ENCODE peak calls at places on chromosomes 2 and 18, in nine cellular contexts. M is upper lobe of left lung, T is SK-N-SH, U is GM23338, L is OCI-LY7, O is adrenal gland, E is GM23248, B is aorta, W is IMR-90. J is an unnamed sample. For H3K36me3, the result is how much of the 10 kb centered on the place peaks cover.

GRCh38 chr2:10331702-10332401 is 29.1 kb downstream of the HPCAL1 start:
- DNase-seq in L (peak), O (no peak), B (peak), T (no peak), E (no peak), M (no peak), U (no peak), W (no peak), J (no peak)

GRCh38 chr2:129923265-129924141 is 56.0 kb upstream of the RAB6C start:
- DNase-seq in T (peak), O (peak), M (peak), E (peak), L (peak), W (peak), B (no peak), U (peak), J (peak)

GRCh38 chr2:11121099-11121822 is 34.0 kb upstream of the SLC66A3 start:
- DNase-seq in O (no peak), L (no peak), U (peak), T (no peak), B (no peak), M (no peak), W (peak), E (peak), J (peak)

GRCh38 chr2:63698825-63699548 is 110.2 kb downstream of the MDH1 start:
- DNase-seq in M (no peak), T (peak), E (peak), B (no peak), O (peak), W (peak), L (peak), U (peak), J (peak)

GRCh38 chr2:95333888-95334338 is 36.8 kb downstream of the KCNIP3 start:
- DNase-seq in O (peak), B (peak), W (peak), M (no peak), L (no peak), T (no peak), U (no peak), E (peak), J (no peak)

GRCh38 chr2:186848873-186849578 is at the start of gene ZSWIM2:
- DNase-seq in B (peak), O (peak), T (peak), M (peak), E (peak), U (peak), W (peak), L (no peak), J (peak)

GRCh38 chr2:43424262-43425207 is 171.3 kb downstream of the THADA start:
- DNase-seq in W (no peak), O (no peak), M (no peak), T (no peak), L (no peak), E (no peak), B (no peak), U (no peak), J (no peak)

GRCh38 chr2:226048625-226049024 is 649.1 kb downstream of the NYAP2 start:
- DNase-seq in U (peak), T (no peak), E (peak), W (peak), O (no peak), B (no peak), M (no peak), L (no peak), J (no peak)

GRCh38 chr2:168552450-168552856 is 96.4 kb downstream of the CERS6 start:
- DNase-seq in B (no peak), O (no peak), W (no peak), U (peak), M (no peak), T (no peak), E (no peak), L (peak), J (peak)

GRCh38 chr2:190858817-190859216 is 21.8 kb upstream of the GLS start:
- DNase-seq in B (no peak), W (peak), E (peak), O (no peak), T (no peak), U (no peak), M (no peak), L (no peak), J (no peak)

GRCh38 chr2:1976725-1977416 is 232.6 kb upstream of the PXDN start:
- DNase-seq in L (no peak), M (no peak), E (peak), W (no peak), U (no peak), T (no peak), B (no peak), O (no peak), J (no peak)

GRCh38 chr2:218003994-218004419 is 1.2 kb upstream of the TNS1 start:
- DNase-seq in O (peak), E (peak), L (no peak), U (no peak), M (no peak), T (peak), B (peak), W (peak), J (no peak)

GRCh38 chr2:152221870-152222269 is 46.3 kb upstream of the STAM2 start:
- DNase-seq in T (no peak), O (no peak), L (no peak), M (no peak), E (peak), B (no peak), W (peak), U (no peak), J (no peak)

GRCh38 chr2:24473613-24474012 is 17.4 kb upstream of the NCOA1 start:
- DNase-seq in M (no peak), E (no peak), W (no peak), O (peak), B (no peak), U (no peak), T (no peak), L (no peak), J (no peak)

GRCh38 chr2:111897924-111898702 is at the start of gene MERTK:
- DNase-seq in B (peak), O (peak), E (peak), W (peak), U (peak), L (no peak), T (peak), M (peak), J (peak)

GRCh38 chr2:177239934-177240600 is 24.5 kb downstream of the NFE2L2 start:
- DNase-seq in L (peak), M (no peak), E (peak), O (peak), B (no peak), U (no peak), W (peak), T (no peak), J (no peak)

GRCh38 chr2:220432645-220433044 is 805.2 kb downstream of the SLC4A3 start:
- DNase-seq in U (no peak), E (no peak), T (no peak), L (no peak), M (no peak), B (no peak), O (no peak), W (no peak), J (no peak)

GRCh38 chr2:218839430-218839829 is 7.8 kb upstream of the PRKAG3 start:
- DNase-seq in T (no peak), W (peak), E (peak), O (no peak), M (no peak), B (no peak), U (no peak), L (no peak), J (no peak)

GRCh38 chr2:1248187-1248586 is 165.1 kb upstream of the TPO start:
- DNase-seq in T (peak), W (no peak), E (no peak), U (no peak), L (no peak), B (no peak), M (no peak), O (no peak), J (no peak)

GRCh38 chr2:237392186-237392585 is 21.8 kb downstream of the COL6A3 start:
- DNase-seq in O (no peak), U (no peak), M (no peak), L (no peak), E (no peak), W (no peak), T (no peak), B (no peak), J (no peak)

GRCh38 chr2:215773728-215774127 is 239.6 kb downstream of the MREG start:
- DNase-seq in T (no peak), W (peak), L (no peak), U (no peak), B (no peak), O (no peak), E (peak), M (no peak), J (no peak)

GRCh38 chr2:190948671-190949070 is 65.3 kb downstream of the STAT1 start:
- DNase-seq in O (no peak), B (no peak), E (peak), W (peak), T (no peak), U (no peak), L (no peak), M (no peak), J (no peak)

GRCh38 chr18:62625019-62625418 is 90.3 kb upstream of the PHLPP1 start:
- DNase-seq in L (no peak), E (peak), W (no peak), T (no peak), B (no peak), O (no peak), U (no peak), M (no peak), J (no peak)

GRCh38 chr2:201930043-201930442 is 103.6 kb upstream of the FZD7 start:
- DNase-seq in B (no peak), L (no peak), E (no peak), U (no peak), O (no peak), W (no peak), M (no peak), T (no peak), J (peak)

GRCh38 chr2:30205456-30205855 is 25.9 kb upstream of the LBH start:
- DNase-seq in O (no peak), U (no peak), W (no peak), L (no peak), T (no peak), M (no peak), E (no peak), B (no peak), J (no peak)

GRCh38 chr18:54776282-54776977 is 51.8 kb upstream of the RAB27B start:
- DNase-seq in L (no peak), T (no peak), O (no peak), M (no peak), U (no peak), B (no peak), E (peak), W (peak), J (no peak)

GRCh38 chr2:86308984-86309695 is 28.3 kb downstream of the REEP1 start:
- DNase-seq in M (no peak), E (no peak), T (no peak), L (no peak), B (no peak), O (peak), W (no peak), U (no peak), J (no peak)
- H3K27ac ChIP-seq in M (no peak), E (no peak), T (no peak), L (no peak), B (no peak), O (no peak), W (no peak), U (no peak), J (no peak)

DNA sequence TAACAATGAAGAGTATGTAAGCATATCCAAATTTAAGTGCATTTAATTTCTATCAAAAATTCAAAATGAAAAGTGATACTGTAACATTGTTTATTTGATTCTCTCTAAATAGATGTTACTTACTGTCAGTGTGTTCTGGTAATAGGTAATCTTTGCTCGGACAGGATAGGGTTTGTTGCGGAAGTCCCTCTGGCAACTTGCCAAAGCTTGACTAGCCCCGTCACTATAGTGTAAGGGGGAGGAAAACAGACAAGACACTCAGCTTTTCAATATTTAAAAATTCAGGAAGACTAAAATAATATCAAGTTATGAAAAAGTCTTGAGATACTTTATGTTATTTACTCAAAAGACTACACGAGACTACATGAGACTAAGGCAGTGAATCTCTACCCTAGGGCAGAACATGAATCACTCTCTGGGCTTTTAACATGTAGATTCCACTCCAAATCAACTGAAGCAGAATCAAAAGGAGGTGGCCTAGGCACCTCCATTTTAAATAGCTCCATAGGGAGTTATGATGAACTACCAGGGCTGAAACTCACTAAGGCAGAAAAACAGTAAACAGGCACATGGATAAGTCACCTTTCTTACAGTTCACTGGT is 5.9 kb downstream of the LMAN1 start:
- DNase-seq in O (no peak), L (no peak), U (no peak), E (peak), M (no peak), B (no peak), T (peak), W (no peak), J (no peak)
- H3K36me3 ChIP-seq in O (under half), L (half or more), U (half or more), E (half or more), M (half or more), B (under half), T (half or more), W (under half), J (half or more)

DNA sequence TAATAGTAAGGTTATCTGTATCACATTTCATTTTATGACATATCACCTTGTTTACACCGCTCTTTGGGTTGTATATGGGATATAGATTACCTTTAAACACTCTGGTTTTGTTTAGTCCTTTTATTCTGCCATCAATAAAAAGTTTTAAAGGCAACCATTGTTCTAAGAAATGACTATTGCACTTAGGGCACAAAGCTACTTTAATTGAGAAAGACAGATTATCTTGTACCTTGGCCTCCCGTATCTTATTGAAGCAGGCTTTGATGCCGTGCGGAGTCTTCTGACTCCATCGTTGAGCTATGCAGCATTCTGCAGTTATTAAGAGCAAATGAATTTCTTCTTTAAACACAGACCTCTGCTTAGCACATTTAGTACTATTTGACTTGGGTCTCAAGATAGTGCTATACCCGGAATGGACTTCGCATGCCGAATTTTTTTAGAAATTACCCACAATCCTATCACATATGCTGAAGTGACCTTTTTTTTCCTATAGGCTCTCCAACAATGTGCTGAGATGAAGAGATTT is 16.7 kb downstream of the PKDCC start:
- DNase-seq in L (no peak), E (no peak), W (peak), U (no peak), O (no peak), B (no peak), M (no peak), T (no peak), J (no peak)
- H3K27ac ChIP-seq in L (no peak), E (no peak), W (peak), U (no peak), O (no peak), B (peak), M (peak), T (no peak), J (no peak)

DNA sequence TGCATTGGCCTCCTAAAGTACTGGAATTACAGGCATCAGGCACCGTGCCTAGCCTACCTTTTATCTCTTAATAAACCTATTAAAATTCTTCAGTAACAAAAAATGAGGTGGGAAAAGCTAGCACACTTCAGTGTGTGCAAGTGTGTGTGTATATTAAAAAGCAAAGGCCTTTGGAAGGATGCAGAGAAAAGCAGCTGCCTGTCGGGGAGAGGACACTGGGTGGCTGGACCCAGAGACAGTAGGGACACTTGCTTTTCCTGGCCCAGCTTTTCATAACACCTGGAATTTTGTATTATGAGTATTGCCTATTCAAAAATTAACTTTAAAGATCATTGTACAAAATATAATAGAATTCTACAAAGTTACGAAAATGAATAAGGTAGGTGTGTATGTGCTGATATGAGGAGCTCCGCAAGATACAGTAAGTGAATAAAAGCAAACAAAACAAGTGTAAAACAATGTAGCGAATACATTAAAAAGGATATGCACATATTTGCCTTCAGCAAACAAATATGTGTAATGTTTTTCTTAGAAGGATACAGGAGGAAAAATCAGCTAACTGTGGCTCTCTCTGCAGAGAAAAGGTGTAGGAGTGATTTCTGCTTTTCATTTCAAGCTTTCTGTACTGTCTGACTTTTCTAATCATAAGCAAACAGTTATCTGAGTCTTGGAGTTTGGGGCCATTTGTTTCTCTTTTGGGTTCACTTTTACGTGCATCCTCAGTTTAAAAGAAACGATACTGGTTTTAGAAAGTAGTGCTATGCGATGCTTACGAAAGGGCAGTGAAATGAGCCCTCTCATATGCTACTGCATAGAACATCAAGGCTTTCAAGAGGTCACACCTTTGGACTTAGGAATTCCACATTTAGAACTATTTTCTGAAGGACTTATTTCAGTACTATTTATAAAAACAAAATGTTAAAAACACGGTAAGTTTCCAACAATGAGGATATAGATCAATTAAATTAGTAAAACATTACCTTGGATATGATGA is 70.8 kb downstream of the USP40 start:
- DNase-seq in L (no peak), O (no peak), T (no peak), M (no peak), B (no peak), U (no peak), E (no peak), W (no peak), J (no peak)
- H3K36me3 ChIP-seq in L (under half), O (under half), T (half or more), M (half or more), B (under half), U (under half), E (under half), W (under half), J (under half)

DNA sequence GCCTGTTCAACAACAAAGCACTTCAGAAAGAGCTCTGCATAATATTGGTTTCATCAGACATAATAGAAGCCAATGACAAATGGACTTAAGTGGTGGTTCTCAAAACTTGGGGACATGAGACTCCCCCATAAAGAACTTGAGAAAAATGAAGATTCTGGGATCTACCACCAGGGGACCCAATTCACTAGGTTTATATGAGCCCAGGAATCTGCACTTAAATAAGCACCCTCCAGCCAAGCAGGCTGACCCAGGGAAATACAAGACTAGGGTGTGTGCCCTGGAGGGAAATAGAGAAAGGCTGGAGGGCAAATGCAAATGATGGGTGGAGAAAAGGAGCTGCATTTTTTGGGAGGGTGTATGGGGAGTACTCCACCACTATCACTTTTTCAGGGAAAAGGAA is 52.5 kb downstream of the SATB2 start:
- DNase-seq in E (peak), M (no peak), U (peak), W (peak), O (no peak), L (no peak), B (no peak), T (no peak), J (peak)
- H3K27ac ChIP-seq in E (peak), M (no peak), U (no peak), W (no peak), O (no peak), L (no peak), B (no peak), T (no peak), J (no peak)

GRCh38 chr2:159744363-159744762 is 32.1 kb downstream of the MARCHF7 start:
- DNase-seq in W (peak), U (no peak), O (no peak), T (no peak), M (no peak), B (no peak), L (no peak), E (no peak), J (no peak)

GRCh38 chr2:159742846-159743245 is 30.5 kb downstream of the MARCHF7 start:
- DNase-seq in L (no peak), U (no peak), O (no peak), M (no peak), W (no peak), B (no peak), E (no peak), T (no peak), J (no peak)

GRCh38 chr2:159750873-159751272 is 38.6 kb downstream of the MARCHF7 start:
- DNase-seq in W (no peak), L (no peak), E (no peak), M (no peak), O (no peak), B (no peak), U (no peak), T (no peak), J (no peak)

GRCh38 chr2:159753797-159754196 is 41.5 kb downstream of the MARCHF7 start:
- DNase-seq in U (no peak), W (no peak), L (no peak), O (no peak), E (no peak), M (no peak), B (no peak), T (no peak), J (no peak)

DNA sequence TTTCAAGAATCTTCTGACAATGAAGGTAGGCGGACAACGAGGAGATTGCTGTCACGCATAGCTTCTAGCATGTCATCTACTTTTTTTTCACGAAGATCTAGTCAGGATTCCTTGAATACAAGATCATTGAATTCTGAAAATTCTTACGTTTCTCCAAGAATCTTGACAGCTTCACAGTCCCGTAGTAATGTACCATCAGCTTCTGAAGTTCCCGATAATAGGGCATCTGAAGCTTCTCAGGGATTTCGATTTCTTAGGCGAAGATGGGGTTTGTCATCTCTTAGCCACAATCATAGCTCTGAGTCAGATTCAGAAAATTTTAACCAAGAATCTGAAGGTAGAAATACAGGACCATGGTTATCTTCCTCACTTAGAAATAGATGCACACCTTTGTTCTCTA is 35.8 kb downstream of the MARCHF7 start:
- DNase-seq in T (no peak), E (no peak), O (no peak), B (no peak), W (no peak), U (no peak), L (no peak), M (no peak), J (no peak)
- H3K36me3 ChIP-seq in T (half or more), E (half or more), O (under half), B (under half), W (under half), U (under half), L (half or more), M (half or more), J (half or more)

GRCh38 chr2:54640834-54641540 is 82.5 kb upstream of the EML6 start:
- DNase-seq in M (no peak), E (no peak), O (no peak), T (no peak), B (no peak), L (no peak), W (no peak), U (no peak), J (no peak)
- H3K27ac ChIP-seq in M (peak), E (no peak), O (peak), T (no peak), B (no peak), L (no peak), W (no peak), U (no peak), J (no peak)

GRCh38 chr2:173955867-173956266 is 9.3 kb downstream of the SP3 start:
- DNase-seq in B (no peak), E (no peak), T (no peak), L (no peak), M (no peak), U (no peak), W (no peak), O (no peak), J (no peak)
- H3K36me3 ChIP-seq in B (under half), E (under half), T (half or more), L (half or more), M (under half), U (under half), W (under half), O (under half), J (half or more)

GRCh38 chr2:98771264-98771663 is 40.3 kb upstream of the MGAT4A start:
- DNase-seq in L (no peak), O (no peak), W (no peak), B (no peak), U (peak), E (no peak), T (no peak), M (no peak), J (no peak)
- H3K27ac ChIP-seq in L (peak), O (no peak), W (no peak), B (no peak), U (no peak), E (no peak), T (no peak), M (peak), J (no peak)

J was measured in endodermal cell.